ENCODE peak calls at places on chromosomes 6 and 20, in ten cellular contexts. G, Y, Q, E, M, F, B, J, V and X are unnamed samples.

GRCh38 chr6:48560408-48560807 is 449.4 kb upstream of the PTCHD4 start:
- DNase-seq in F (no peak), Q (no peak), Y (no peak), M (no peak), V (no peak), G (no peak), E (no peak), J (peak; percentile 33), B (no peak), X (no peak)

GRCh38 chr6:45665859-45666258 is 288.1 kb upstream of the SUPT3H start:
- DNase-seq in Y (no peak), Q (no peak), J (no peak), M (peak; percentile 18), F (no peak), E (no peak), V (no peak), B (no peak), G (no peak), X (no peak)

GRCh38 chr20:34825530-34826362 is at the start of gene NCOA6:
- DNase-seq in J (no peak), V (peak; percentile 97), Y (peak; percentile 89), E (peak; percentile 83), F (peak; percentile 91), Q (peak; percentile 80), G (peak; percentile 77), M (peak; percentile 82), B (peak; percentile 87), X (peak; percentile 91)

GRCh38 chr6:89500486-89501020 is 67.6 kb downstream of the ANKRD6 start:
- DNase-seq in J (no peak), F (no peak), M (peak; percentile 72), V (no peak), Q (no peak), E (no peak), Y (no peak), G (no peak), B (no peak), X (no peak)

GRCh38 chr6:11164717-11165646 is 53.5 kb upstream of the ERVFRD-1 start:
- DNase-seq in F (no peak), B (no peak), Y (no peak), G (no peak), J (no peak), M (no peak), V (no peak), Q (no peak), E (no peak), X (no peak)

GRCh38 chr20:25378884-25379733 is 11.5 kb downstream of the ABHD12 start:
- DNase-seq in B (no peak), F (no peak), M (no peak), G (no peak), J (no peak), E (no peak), Q (no peak), V (no peak), Y (no peak), X (no peak)

GRCh38 chr20:58504566-58504965 is 10.6 kb downstream of the APCDD1L start:
- DNase-seq in J (no peak), Y (no peak), G (no peak), B (no peak), M (no peak), V (no peak), E (no peak), F (no peak), Q (no peak), X (no peak)

GRCh38 chr6:36463686-36464085 is 20.9 kb downstream of the KCTD20 start:
- DNase-seq in V (no peak), Q (no peak), Y (no peak), G (no peak), E (no peak), B (no peak), J (no peak), M (no peak), F (no peak), X (no peak)

GRCh38 chr20:21505161-21505809 is 8.6 kb downstream of the NKX2-2 start:
- DNase-seq in B (peak; percentile 38), Y (peak; percentile 66), E (peak; percentile 69), J (no peak), Q (peak; percentile 57), G (peak; percentile 64), V (peak; percentile 92), F (peak; percentile 74), M (peak; percentile 89), X (peak; percentile 85)

GRCh38 chr6:15628499-15629131 is 34.2 kb downstream of the DTNBP1 start:
- DNase-seq in E (no peak), F (no peak), V (no peak), M (no peak), G (peak; percentile 37), Q (no peak), J (no peak), Y (peak; percentile 15), B (no peak), X (no peak)

GRCh38 chr6:144566868-144567615 is 281.9 kb downstream of the UTRN start:
- DNase-seq in E (no peak), M (no peak), F (no peak), Q (no peak), V (no peak), Y (no peak), G (no peak), B (no peak), J (no peak), X (no peak)

GRCh38 chr6:144561455-144562043 is 276.4 kb downstream of the UTRN start:
- DNase-seq in Q (no peak), F (no peak), B (no peak), M (no peak), Y (no peak), J (no peak), G (no peak), E (no peak), V (no peak), X (no peak)

GRCh38 chr6:144559865-144560603 is 274.9 kb downstream of the UTRN start:
- DNase-seq in V (no peak), Q (peak; percentile 10), M (no peak), B (peak; percentile 6), E (no peak), J (no peak), F (peak; percentile 26), G (no peak), Y (no peak), X (no peak)

GRCh38 chr6:144568241-144568640 is 283.1 kb downstream of the UTRN start:
- DNase-seq in V (no peak), B (no peak), G (no peak), Q (no peak), F (no peak), Y (no peak), J (no peak), M (no peak), E (no peak), X (no peak)

GRCh38 chr6:144564202-144564601 is 279.1 kb downstream of the UTRN start:
- DNase-seq in Q (no peak), Y (no peak), B (no peak), G (no peak), J (no peak), F (no peak), M (no peak), E (no peak), V (no peak), X (no peak)
- H3K27me3 ChIP-seq in Q (no peaks in the 10 kb centered on the region), Y (no peaks in the 10 kb centered on the region), B (no peaks in the 10 kb centered on the region), G (no peaks in the 10 kb centered on the region), J (no peaks in the 10 kb centered on the region), F (no peaks in the 10 kb centered on the region), M (no peaks in the 10 kb centered on the region), E (no peaks in the 10 kb centered on the region), V (no peaks in the 10 kb centered on the region), X (no peaks in the 10 kb centered on the region)

GRCh38 chr20:62363920-62364851 is 2.9 kb downstream of the LAMA5 start:
- DNase-seq in B (peak; percentile 3), Q (no peak), E (no peak), M (peak; percentile 51), V (peak; percentile 81), G (no peak), Y (peak; percentile 10), F (no peak), J (no peak), X (peak; percentile 47)
- H3K27ac ChIP-seq in B (peak overlapping the region; percentile 91), Q (no peak overlapping the region), E (no peak overlapping the region), M (peak overlapping the region; percentile 56), V (peak overlapping the region; percentile 15), G (no peak overlapping the region), Y (peak overlapping the region; percentile 55), F (peak overlapping the region; percentile 90), J (no peak overlapping the region), X (peak overlapping the region; percentile 86)

GRCh38 chr6:123802697-123803455 is 789 bp upstream of the NKAIN2 start:
- DNase-seq in B (peak; percentile 77), M (peak; percentile 91), Y (peak; percentile 78), J (peak; percentile 54), F (peak; percentile 78), V (peak; percentile 91), Q (no peak), G (peak; percentile 65), E (peak; percentile 16), X (peak; percentile 83)

GRCh38 chr6:123803456-123803861 is 206 bp upstream of the NKAIN2 start:
- DNase-seq in Q (no peak), G (no peak), M (peak; percentile 68), J (no peak), V (no peak), F (no peak), E (no peak), B (no peak), Y (no peak), X (no peak)

GRCh38 chr6:123802351-123802696 is 1.3 kb upstream of the NKAIN2 start:
- DNase-seq in Q (no peak), F (no peak), J (no peak), V (no peak), Y (no peak), G (no peak), M (no peak), E (no peak), B (no peak), X (no peak)

GRCh38 chr6:123804771-123805540 is 1.3 kb downstream of the NKAIN2 start:
- DNase-seq in J (no peak), M (no peak), F (no peak), Y (no peak), B (no peak), V (no peak), Q (no peak), G (no peak), E (no peak), X (no peak)

GRCh38 chr6:123803862-123804681 is at the start of gene NKAIN2:
- DNase-seq in V (peak; percentile 76), G (no peak), J (no peak), B (no peak), M (peak; percentile 82), F (no peak), E (no peak), Y (no peak), Q (no peak), X (peak; percentile 37)
- H3K27me3 ChIP-seq in V (no peaks in the 10 kb centered on the region), G (peaks cover 42% of the 10 kb centered on the region), J (peaks cover 75% of the 10 kb centered on the region), B (no peaks in the 10 kb centered on the region), M (peaks cover 87% of the 10 kb centered on the region), F (peaks cover 36% of the 10 kb centered on the region), E (peaks cover 36% of the 10 kb centered on the region), Y (no peaks in the 10 kb centered on the region), Q (peaks cover 6% of the 10 kb centered on the region), X (peaks cover 46% of the 10 kb centered on the region)

DNA sequence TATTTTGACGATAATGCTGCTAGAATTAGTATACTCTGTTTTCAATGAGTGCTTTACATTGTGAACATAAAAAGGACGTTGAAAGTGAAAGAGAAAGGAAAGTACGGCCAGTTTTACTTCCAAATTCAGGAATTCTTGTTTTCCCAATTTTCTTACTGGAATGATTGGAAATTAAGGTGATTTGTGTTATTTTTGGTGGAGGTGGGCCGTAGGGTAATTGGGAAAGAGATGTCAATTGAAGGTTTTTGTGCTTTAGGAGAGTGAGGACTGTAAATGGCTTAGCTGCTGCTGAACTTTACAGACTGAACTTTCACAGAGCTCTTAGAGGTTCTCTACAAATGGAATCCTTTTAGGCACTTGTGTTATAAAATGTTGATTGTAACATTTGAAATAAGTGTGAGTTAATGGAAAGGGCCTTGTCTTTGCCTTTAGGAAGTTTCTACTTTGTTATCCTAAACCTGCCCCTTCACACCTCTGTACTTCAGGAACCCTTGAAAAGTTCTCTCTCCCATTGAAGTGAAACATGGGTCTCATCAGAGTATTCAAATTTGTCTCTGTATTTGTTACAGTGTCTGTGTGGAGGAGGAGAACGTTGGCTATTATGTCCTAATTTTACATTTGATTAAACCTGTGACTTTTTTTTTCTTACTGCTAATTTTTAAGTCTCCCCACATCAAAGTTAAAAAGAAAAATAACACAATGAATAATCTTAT is 256.4 kb downstream of the ARID1B start:
- DNase-seq in G (no peak), E (no peak), M (no peak), B (no peak), Y (no peak), Q (no peak), F (no peak), V (no peak), J (no peak), X (no peak)
- H3K27ac ChIP-seq in G (no peak overlapping the region), E (peak overlapping the region; percentile 34), M (peak overlapping the region; percentile 49), B (peak overlapping the region; percentile 61), Y (no peak overlapping the region), Q (peak overlapping the region; percentile 62), F (peak overlapping the region; percentile 55), V (no peak overlapping the region), J (peak overlapping the region; percentile 83), X (peak overlapping the region; percentile 66)